ENCODE peak calls at places on chromosome 6, in eight cellular contexts. One of them, this sample, is unnamed.
A peak's percentile ranks its signal among the peaks of the same experiment; 100 is the strongest.

GRCh38 chr6:148272084-148272483 is 70.6 kb upstream of the SASH1 start:
- DNase-seq in sigmoid colon: no peak
- DNase-seq in body of pancreas: no peak
- DNase-seq in esophagus squamous epithelium: no peak
- DNase-seq in ELR: peak; percentile 92
- DNase-seq in amniotic stem cell: peak; percentile 61
- DNase-seq in iPS-NIHi11: no peak
- DNase-seq in stimulated activated CD4-positive, alpha-beta T cell treated with anti-CD3 and anti-CD28 coated beads, Interleukin-2, amount 100 ng/mL, for 48 hours: no peak
- DNase-seq in this sample: no peak

GRCh38 chr6:42179956-42180335 is 6.8 kb downstream of the GUCA1A start:
- DNase-seq in sigmoid colon: no peak
- DNase-seq in body of pancreas: no peak
- DNase-seq in esophagus squamous epithelium: no peak
- DNase-seq in ELR: peak; percentile 77
- DNase-seq in amniotic stem cell: no peak
- DNase-seq in iPS-NIHi11: no peak
- DNase-seq in stimulated activated CD4-positive, alpha-beta T cell treated with anti-CD3 and anti-CD28 coated beads, Interleukin-2, amount 100 ng/mL, for 48 hours: no peak
- DNase-seq in this sample: no peak

GRCh38 chr6:138278326-138278725 is 60.0 kb upstream of the PBOV1 start:
- DNase-seq in sigmoid colon: no peak
- DNase-seq in body of pancreas: peak; percentile 49
- DNase-seq in esophagus squamous epithelium: no peak
- DNase-seq in ELR: peak; percentile 48
- DNase-seq in amniotic stem cell: no peak
- DNase-seq in iPS-NIHi11: peak; percentile 63
- DNase-seq in stimulated activated CD4-positive, alpha-beta T cell treated with anti-CD3 and anti-CD28 coated beads, Interleukin-2, amount 100 ng/mL, for 48 hours: no peak
- DNase-seq in this sample: no peak

GRCh38 chr6:167328086-167328485 is 3.2 kb downstream of the TTLL2 start:
- DNase-seq in sigmoid colon: no peak
- DNase-seq in body of pancreas: no peak
- DNase-seq in esophagus squamous epithelium: no peak
- DNase-seq in ELR: no peak
- DNase-seq in amniotic stem cell: no peak
- DNase-seq in iPS-NIHi11: no peak
- DNase-seq in stimulated activated CD4-positive, alpha-beta T cell treated with anti-CD3 and anti-CD28 coated beads, Interleukin-2, amount 100 ng/mL, for 48 hours: no peak
- DNase-seq in this sample: no peak

GRCh38 chr6:35048631-35049083 is 92.5 kb downstream of the TCP11 start:
- DNase-seq in sigmoid colon: peak; percentile 88
- DNase-seq in body of pancreas: no peak
- DNase-seq in esophagus squamous epithelium: no peak
- DNase-seq in ELR: peak; percentile 13
- DNase-seq in amniotic stem cell: no peak
- DNase-seq in iPS-NIHi11: no peak
- DNase-seq in stimulated activated CD4-positive, alpha-beta T cell treated with anti-CD3 and anti-CD28 coated beads, Interleukin-2, amount 100 ng/mL, for 48 hours: no peak
- DNase-seq in this sample: peak; percentile 31

GRCh38 chr6:10747251-10747972 is at the start of gene TMEM14B:
- DNase-seq in sigmoid colon: peak; percentile 100
- DNase-seq in body of pancreas: peak; percentile 100
- DNase-seq in esophagus squamous epithelium: peak; percentile 95
- DNase-seq in ELR: peak; percentile 98
- DNase-seq in amniotic stem cell: peak; percentile 88
- DNase-seq in iPS-NIHi11: peak; percentile 100
- DNase-seq in stimulated activated CD4-positive, alpha-beta T cell treated with anti-CD3 and anti-CD28 coated beads, Interleukin-2, amount 100 ng/mL, for 48 hours: peak; percentile 99
- DNase-seq in this sample: peak; percentile 98

GRCh38 chr6:106702046-106702445 is 72.7 kb downstream of the QRSL1 start:
- DNase-seq in sigmoid colon: no peak
- DNase-seq in body of pancreas: peak; percentile 13
- DNase-seq in esophagus squamous epithelium: no peak
- DNase-seq in ELR: no peak
- DNase-seq in amniotic stem cell: no peak
- DNase-seq in iPS-NIHi11: no peak
- DNase-seq in stimulated activated CD4-positive, alpha-beta T cell treated with anti-CD3 and anti-CD28 coated beads, Interleukin-2, amount 100 ng/mL, for 48 hours: no peak
- DNase-seq in this sample: no peak

GRCh38 chr6:85496009-85496579 is 46.2 kb downstream of the NT5E start:
- DNase-seq in sigmoid colon: no peak
- DNase-seq in body of pancreas: no peak
- DNase-seq in esophagus squamous epithelium: no peak
- DNase-seq in ELR: no peak
- DNase-seq in amniotic stem cell: no peak
- DNase-seq in iPS-NIHi11: no peak
- DNase-seq in stimulated activated CD4-positive, alpha-beta T cell treated with anti-CD3 and anti-CD28 coated beads, Interleukin-2, amount 100 ng/mL, for 48 hours: no peak
- DNase-seq in this sample: no peak

GRCh38 chr6:145783796-145784195 is 30.8 kb downstream of the FBXO30 start:
- DNase-seq in sigmoid colon: no peak
- DNase-seq in body of pancreas: no peak
- DNase-seq in esophagus squamous epithelium: no peak
- DNase-seq in ELR: no peak
- DNase-seq in amniotic stem cell: no peak
- DNase-seq in iPS-NIHi11: no peak
- DNase-seq in stimulated activated CD4-positive, alpha-beta T cell treated with anti-CD3 and anti-CD28 coated beads, Interleukin-2, amount 100 ng/mL, for 48 hours: no peak
- DNase-seq in this sample: no peak

GRCh38 chr6:140879861-140880260 is 1252.9 kb upstream of the GJE1 start:
- DNase-seq in sigmoid colon: no peak
- DNase-seq in body of pancreas: no peak
- DNase-seq in esophagus squamous epithelium: no peak
- DNase-seq in ELR: peak; percentile 58
- DNase-seq in amniotic stem cell: no peak
- DNase-seq in iPS-NIHi11: no peak
- DNase-seq in stimulated activated CD4-positive, alpha-beta T cell treated with anti-CD3 and anti-CD28 coated beads, Interleukin-2, amount 100 ng/mL, for 48 hours: no peak
- DNase-seq in this sample: no peak

GRCh38 chr6:159916237-159916636 is 25.4 kb downstream of the MAS1 start:
- DNase-seq in sigmoid colon: no peak
- DNase-seq in body of pancreas: no peak
- DNase-seq in esophagus squamous epithelium: no peak
- DNase-seq in ELR: no peak
- DNase-seq in amniotic stem cell: no peak
- DNase-seq in iPS-NIHi11: no peak
- DNase-seq in stimulated activated CD4-positive, alpha-beta T cell treated with anti-CD3 and anti-CD28 coated beads, Interleukin-2, amount 100 ng/mL, for 48 hours: no peak
- DNase-seq in this sample: no peak

GRCh38 chr6:168248148-168248620 is 71.4 kb downstream of the DACT2 start:
- DNase-seq in sigmoid colon: no peak
- DNase-seq in body of pancreas: no peak
- DNase-seq in esophagus squamous epithelium: no peak
- DNase-seq in ELR: no peak
- DNase-seq in amniotic stem cell: no peak
- DNase-seq in iPS-NIHi11: no peak
- DNase-seq in stimulated activated CD4-positive, alpha-beta T cell treated with anti-CD3 and anti-CD28 coated beads, Interleukin-2, amount 100 ng/mL, for 48 hours: no peak
- DNase-seq in this sample: no peak

GRCh38 chr6:162963861-162964260 is 236.1 kb downstream of the PACRG start:
- DNase-seq in sigmoid colon: no peak
- DNase-seq in body of pancreas: no peak
- DNase-seq in esophagus squamous epithelium: no peak
- DNase-seq in ELR: peak; percentile 40
- DNase-seq in amniotic stem cell: no peak
- DNase-seq in iPS-NIHi11: no peak
- DNase-seq in stimulated activated CD4-positive, alpha-beta T cell treated with anti-CD3 and anti-CD28 coated beads, Interleukin-2, amount 100 ng/mL, for 48 hours: no peak
- DNase-seq in this sample: no peak

GRCh38 chr6:97586344-97586743 is 303.3 kb upstream of the MMS22L start:
- DNase-seq in sigmoid colon: no peak
- DNase-seq in body of pancreas: no peak
- DNase-seq in esophagus squamous epithelium: no peak
- DNase-seq in ELR: peak; percentile 36
- DNase-seq in amniotic stem cell: no peak
- DNase-seq in iPS-NIHi11: peak; percentile 27
- DNase-seq in stimulated activated CD4-positive, alpha-beta T cell treated with anti-CD3 and anti-CD28 coated beads, Interleukin-2, amount 100 ng/mL, for 48 hours: no peak
- DNase-seq in this sample: peak; percentile 1

GRCh38 chr6:157443066-157443800 is 62.2 kb downstream of the ZDHHC14 start:
- DNase-seq in sigmoid colon: no peak
- DNase-seq in body of pancreas: no peak
- DNase-seq in esophagus squamous epithelium: no peak
- DNase-seq in ELR: peak; percentile 84
- DNase-seq in amniotic stem cell: no peak
- DNase-seq in iPS-NIHi11: no peak
- DNase-seq in stimulated activated CD4-positive, alpha-beta T cell treated with anti-CD3 and anti-CD28 coated beads, Interleukin-2, amount 100 ng/mL, for 48 hours: no peak
- DNase-seq in this sample: no peak

GRCh38 chr6:41846666-41847237 is 48.4 kb downstream of the USP49 start:
- DNase-seq in sigmoid colon: peak; percentile 69
- DNase-seq in body of pancreas: peak; percentile 69
- DNase-seq in esophagus squamous epithelium: no peak
- DNase-seq in ELR: peak; percentile 95
- DNase-seq in amniotic stem cell: peak; percentile 91
- DNase-seq in iPS-NIHi11: peak; percentile 70
- DNase-seq in stimulated activated CD4-positive, alpha-beta T cell treated with anti-CD3 and anti-CD28 coated beads, Interleukin-2, amount 100 ng/mL, for 48 hours: peak; percentile 57
- DNase-seq in this sample: peak; percentile 4

GRCh38 chr6:138422861-138423260 is 18.8 kb downstream of the HEBP2 start:
- DNase-seq in sigmoid colon: no peak
- DNase-seq in body of pancreas: no peak
- DNase-seq in esophagus squamous epithelium: no peak
- DNase-seq in ELR: no peak
- DNase-seq in amniotic stem cell: no peak
- DNase-seq in iPS-NIHi11: no peak
- DNase-seq in stimulated activated CD4-positive, alpha-beta T cell treated with anti-CD3 and anti-CD28 coated beads, Interleukin-2, amount 100 ng/mL, for 48 hours: no peak
- DNase-seq in this sample: no peak

GRCh38 chr6:85323435-85324040 is 126.3 kb upstream of the NT5E start:
- DNase-seq in sigmoid colon: peak; percentile 68
- DNase-seq in body of pancreas: peak; percentile 74
- DNase-seq in esophagus squamous epithelium: no peak
- DNase-seq in ELR: peak; percentile 84
- DNase-seq in amniotic stem cell: peak; percentile 14
- DNase-seq in iPS-NIHi11: peak; percentile 62
- DNase-seq in stimulated activated CD4-positive, alpha-beta T cell treated with anti-CD3 and anti-CD28 coated beads, Interleukin-2, amount 100 ng/mL, for 48 hours: peak; percentile 79
- DNase-seq in this sample: peak; percentile 21

GRCh38 chr6:74458536-74458935 is 747.3 kb downstream of the COL12A1 start:
- DNase-seq in sigmoid colon: no peak
- DNase-seq in body of pancreas: no peak
- DNase-seq in esophagus squamous epithelium: no peak
- DNase-seq in ELR: no peak
- DNase-seq in amniotic stem cell: no peak
- DNase-seq in iPS-NIHi11: no peak
- DNase-seq in stimulated activated CD4-positive, alpha-beta T cell treated with anti-CD3 and anti-CD28 coated beads, Interleukin-2, amount 100 ng/mL, for 48 hours: no peak
- DNase-seq in this sample: no peak

GRCh38 chr6:100538086-100538485 is 73.4 kb upstream of the SIM1 start:
- DNase-seq in sigmoid colon: no peak
- DNase-seq in body of pancreas: no peak
- DNase-seq in esophagus squamous epithelium: no peak
- DNase-seq in ELR: peak; percentile 30
- DNase-seq in amniotic stem cell: no peak
- DNase-seq in iPS-NIHi11: no peak
- DNase-seq in stimulated activated CD4-positive, alpha-beta T cell treated with anti-CD3 and anti-CD28 coated beads, Interleukin-2, amount 100 ng/mL, for 48 hours: no peak
- DNase-seq in this sample: no peak

GRCh38 chr6:89242574-89243330 is 25.6 kb upstream of the GABRR1 start:
- DNase-seq in sigmoid colon: no peak
- DNase-seq in body of pancreas: no peak
- DNase-seq in esophagus squamous epithelium: no peak
- DNase-seq in ELR: peak; percentile 69
- DNase-seq in amniotic stem cell: peak; percentile 57
- DNase-seq in iPS-NIHi11: peak; percentile 40
- DNase-seq in stimulated activated CD4-positive, alpha-beta T cell treated with anti-CD3 and anti-CD28 coated beads, Interleukin-2, amount 100 ng/mL, for 48 hours: no peak
- DNase-seq in this sample: peak; percentile 29

GRCh38 chr6:7256785-7257184 is 56.2 kb downstream of the SSR1 start:
- DNase-seq in sigmoid colon: peak; percentile 52
- DNase-seq in body of pancreas: no peak
- DNase-seq in esophagus squamous epithelium: no peak
- DNase-seq in ELR: no peak
- DNase-seq in amniotic stem cell: no peak
- DNase-seq in iPS-NIHi11: no peak
- DNase-seq in stimulated activated CD4-positive, alpha-beta T cell treated with anti-CD3 and anti-CD28 coated beads, Interleukin-2, amount 100 ng/mL, for 48 hours: no peak
- DNase-seq in this sample: no peak

GRCh38 chr6:19415605-19416326 is 421.4 kb upstream of the ID4 start:
- DNase-seq in sigmoid colon: no peak
- DNase-seq in body of pancreas: no peak
- DNase-seq in esophagus squamous epithelium: no peak
- DNase-seq in ELR: peak; percentile 89
- DNase-seq in amniotic stem cell: peak; percentile 41
- DNase-seq in iPS-NIHi11: no peak
- DNase-seq in stimulated activated CD4-positive, alpha-beta T cell treated with anti-CD3 and anti-CD28 coated beads, Interleukin-2, amount 100 ng/mL, for 48 hours: no peak
- DNase-seq in this sample: no peak

GRCh38 chr6:82331031-82331773 is 32.4 kb upstream of the TPBG start:
- DNase-seq in sigmoid colon: no peak
- DNase-seq in body of pancreas: no peak
- DNase-seq in esophagus squamous epithelium: no peak
- DNase-seq in ELR: peak; percentile 76
- DNase-seq in amniotic stem cell: peak; percentile 13
- DNase-seq in iPS-NIHi11: peak; percentile 13
- DNase-seq in stimulated activated CD4-positive, alpha-beta T cell treated with anti-CD3 and anti-CD28 coated beads, Interleukin-2, amount 100 ng/mL, for 48 hours: no peak
- DNase-seq in this sample: no peak

GRCh38 chr6:39558791-39559190 is 166.4 kb downstream of the KIF6 start:
- DNase-seq in sigmoid colon: no peak
- DNase-seq in body of pancreas: no peak
- DNase-seq in esophagus squamous epithelium: no peak
- DNase-seq in ELR: no peak
- DNase-seq in amniotic stem cell: no peak
- DNase-seq in iPS-NIHi11: no peak
- DNase-seq in stimulated activated CD4-positive, alpha-beta T cell treated with anti-CD3 and anti-CD28 coated beads, Interleukin-2, amount 100 ng/mL, for 48 hours: no peak
- DNase-seq in this sample: no peak

GRCh38 chr6:148887181-148887580 is 140.4 kb downstream of the UST start:
- DNase-seq in sigmoid colon: no peak
- DNase-seq in body of pancreas: peak; percentile 88
- DNase-seq in esophagus squamous epithelium: no peak
- DNase-seq in ELR: no peak
- DNase-seq in amniotic stem cell: no peak
- DNase-seq in iPS-NIHi11: no peak
- DNase-seq in stimulated activated CD4-positive, alpha-beta T cell treated with anti-CD3 and anti-CD28 coated beads, Interleukin-2, amount 100 ng/mL, for 48 hours: no peak
- DNase-seq in this sample: no peak

GRCh38 chr6:64383277-64383676 is 747.7 kb downstream of the PHF3 start:
- DNase-seq in sigmoid colon: no peak
- DNase-seq in body of pancreas: no peak
- DNase-seq in esophagus squamous epithelium: no peak
- DNase-seq in ELR: no peak
- DNase-seq in amniotic stem cell: no peak
- DNase-seq in iPS-NIHi11: no peak
- DNase-seq in stimulated activated CD4-positive, alpha-beta T cell treated with anti-CD3 and anti-CD28 coated beads, Interleukin-2, amount 100 ng/mL, for 48 hours: no peak
- DNase-seq in this sample: no peak

GRCh38 chr6:167548451-167548850 is 223.6 kb downstream of the TTLL2 start:
- DNase-seq in sigmoid colon: no peak
- DNase-seq in body of pancreas: no peak
- DNase-seq in esophagus squamous epithelium: no peak
- DNase-seq in ELR: no peak
- DNase-seq in amniotic stem cell: no peak
- DNase-seq in iPS-NIHi11: no peak
- DNase-seq in stimulated activated CD4-positive, alpha-beta T cell treated with anti-CD3 and anti-CD28 coated beads, Interleukin-2, amount 100 ng/mL, for 48 hours: no peak
- DNase-seq in this sample: no peak

GRCh38 chr6:1574083-1574761 is 35.5 kb upstream of the FOXC1 start:
- DNase-seq in sigmoid colon: no peak
- DNase-seq in body of pancreas: no peak
- DNase-seq in esophagus squamous epithelium: no peak
- DNase-seq in ELR: no peak
- DNase-seq in amniotic stem cell: no peak
- DNase-seq in iPS-NIHi11: peak; percentile 58
- DNase-seq in stimulated activated CD4-positive, alpha-beta T cell treated with anti-CD3 and anti-CD28 coated beads, Interleukin-2, amount 100 ng/mL, for 48 hours: no peak
- DNase-seq in this sample: no peak

GRCh38 chr6:49668083-49668511 is 31.5 kb upstream of the RHAG start:
- DNase-seq in sigmoid colon: no peak
- DNase-seq in body of pancreas: no peak
- DNase-seq in esophagus squamous epithelium: no peak
- DNase-seq in ELR: no peak
- DNase-seq in amniotic stem cell: no peak
- DNase-seq in iPS-NIHi11: peak; percentile 16
- DNase-seq in stimulated activated CD4-positive, alpha-beta T cell treated with anti-CD3 and anti-CD28 coated beads, Interleukin-2, amount 100 ng/mL, for 48 hours: no peak
- DNase-seq in this sample: no peak

This sample was measured in NCI-H2227 treated with DMSO at 0.1 percent for 48 hours.